ENCODE peak calls at places on chromosomes 5 and 9, in ten cellular contexts. Y is type B pancreatic cell; E is Daoy; K is activated B cell treated with CpG ODN at 0.5 μM for 24 hours; F is fibroblast of the aortic adventitia; X is NCI-H1417; U is Peyer's patch; L is stimulated activated CD4-positive, alpha-beta T cell treated with anti-CD3 and anti-CD28 coated beads, Interleukin-2, amount 100 ng/mL, for 48 hours; D is T-helper 2 cell; J is effector memory CD4-positive, alpha-beta T cell. T is an unnamed sample.
A peak's percentile ranks its signal among the peaks of the same experiment; 100 is the strongest.

GRCh38 chr5:154478224-154478565 is at the start of gene HAND1:
- DNase-seq in X (peak; percentile 74), F (no peak), L (no peak), U (peak; percentile 56), K (no peak), Y (no peak), J (no peak), D (no peak), E (peak; percentile 86), T (peak; percentile 10)

GRCh38 chr5:109455598-109456096 is 45.9 kb upstream of the PJA2 start:
- DNase-seq in Y (no peak), D (no peak), U (no peak), F (peak; percentile 99), K (no peak), E (peak; percentile 98), L (no peak), J (no peak), X (no peak), T (no peak)

GRCh38 chr9:8653111-8653510 is 853.5 kb upstream of the DMAC1 start:
- DNase-seq in J (no peak), K (no peak), Y (no peak), F (no peak), D (no peak), L (no peak), X (no peak), E (no peak), U (no peak), T (no peak)

GRCh38 chr5:139197710-139198669 is at the start of gene SIL1:
- DNase-seq in J (peak; percentile 94), D (peak; percentile 94), E (peak; percentile 99), L (peak; percentile 97), X (peak; percentile 96), K (peak; percentile 91), Y (peak; percentile 96), F (peak; percentile 88), U (peak; percentile 99), T (peak; percentile 85)

GRCh38 chr5:134267366-134268018 is 41.6 kb upstream of the PPP2CA start:
- DNase-seq in X (no peak), J (no peak), F (no peak), L (no peak), U (no peak), Y (no peak), D (no peak), K (no peak), E (no peak), T (no peak)

GRCh38 chr5:10704949-10705621 is 55.9 kb downstream of the DAP start:
- DNase-seq in D (no peak), F (peak; percentile 64), Y (no peak), X (no peak), J (no peak), E (peak; percentile 82), U (no peak), K (no peak), L (no peak), T (no peak)

GRCh38 chr5:160342413-160342941 is 27.9 kb downstream of the C1QTNF2 start:
- DNase-seq in E (peak; percentile 50), Y (no peak), X (no peak), D (no peak), F (peak; percentile 60), J (no peak), K (no peak), L (no peak), U (no peak), T (no peak)

GRCh38 chr9:136011703-136012496 is 50.7 kb upstream of the UBAC1 start:
- DNase-seq in D (no peak), Y (no peak), U (peak; percentile 65), E (no peak), F (peak; percentile 75), X (no peak), L (no peak), K (no peak), J (no peak), T (no peak)

GRCh38 chr5:175624362-175624761 is 33.5 kb upstream of the HRH2 start:
- DNase-seq in L (no peak), D (no peak), K (no peak), U (peak; percentile 57), F (no peak), J (no peak), E (no peak), Y (no peak), X (no peak), T (no peak)

GRCh38 chr5:91137647-91138046 is 245.5 kb downstream of the ARRDC3 start:
- DNase-seq in Y (no peak), K (no peak), F (no peak), L (no peak), E (no peak), X (no peak), D (no peak), U (no peak), J (no peak), T (no peak)

GRCh38 chr5:160511280-160511929 is 89.8 kb downstream of the PTTG1 start:
- DNase-seq in D (no peak), E (no peak), X (no peak), L (no peak), K (no peak), J (no peak), U (no peak), Y (no peak), F (no peak), T (no peak)

GRCh38 chr9:86974421-86974820 is 27.1 kb upstream of the GAS1 start:
- DNase-seq in U (no peak), X (no peak), Y (no peak), F (no peak), L (no peak), K (no peak), E (no peak), J (no peak), D (no peak), T (no peak)

GRCh38 chr5:123485275-123485674 is 26.7 kb upstream of the CSNK1G3 start:
- DNase-seq in F (peak; percentile 25), X (no peak), J (no peak), U (no peak), L (no peak), D (no peak), Y (no peak), K (no peak), E (no peak), T (no peak)

T was measured in NCI-H1092.